ENCODE peak calls at places on chromosome 7, in ten cellular contexts. K, I, S, A, P, W, F, B, G and V are unnamed samples.
A peak's percentile ranks its signal among the peaks of the same experiment; 100 is the strongest.

GRCh38 chr7:114715907-114716306 is 206.0 kb upstream of the MDFIC start:
- DNase-seq in K (no peak), I (no peak), S (no peak), A (no peak), P (no peak), W (no peak), F (no peak), B (no peak), G (no peak), V (no peak)

GRCh38 chr7:44936322-44936721 is 42.5 kb downstream of the MYO1G start:
- DNase-seq in K (no peak), I (no peak), S (no peak), A (no peak), P (no peak), W (no peak), F (no peak), B (no peak), G (no peak), V (no peak)

GRCh38 chr7:36961097-36961496 is 236.8 kb upstream of the AOAH start:
- DNase-seq in K (no peak), I (no peak), S (no peak), A (no peak), P (no peak), W (no peak), F (no peak), B (no peak), G (no peak), V (no peak)

GRCh38 chr7:16740623-16740953 is 13.0 kb upstream of the TSPAN13 start:
- DNase-seq in K (no peak), I (no peak), S (no peak), A (no peak), P (no peak), W (no peak), F (no peak), B (no peak), G (no peak), V (no peak)

GRCh38 chr7:1964913-1965578 is 267.7 kb downstream of the MAD1L1 start:
- DNase-seq in K (no peak), I (no peak), S (no peak), A (no peak), P (no peak), W (no peak), F (no peak), B (no peak), G (no peak), V (no peak)

GRCh38 chr7:1883834-1884582 is 213.9 kb downstream of the ELFN1 start:
- DNase-seq in K (no peak), I (no peak), S (no peak), A (peak; percentile 83), P (no peak), W (no peak), F (no peak), B (no peak), G (no peak), V (no peak)

GRCh38 chr7:2926898-2927405 is 82.8 kb upstream of the GNA12 start:
- DNase-seq in K (no peak), I (no peak), S (no peak), A (no peak), P (no peak), W (no peak), F (no peak), B (no peak), G (no peak), V (no peak)

GRCh38 chr7:157517782-157518513 is 181.1 kb downstream of the DNAJB6 start:
- DNase-seq in K (no peak), I (no peak), S (no peak), A (no peak), P (no peak), W (no peak), F (no peak), B (no peak), G (no peak), V (no peak)